ENCODE peak calls at places on chromosomes 11 and 22, in seven cellular contexts. One of them, this sample, is unnamed.

GRCh38 chr22:31607696-31608095 is 54.3 kb downstream of the PISD start:
- DNase-seq in T-cell: no peak
- DNase-seq in sciatic nerve: peak
- DNase-seq in effector CD4-positive, alpha-beta T cell: no peak
- DNase-seq in Kasumi-1: no peak
- DNase-seq in HT-29: no peak
- DNase-seq in stimulated activated naive B cell treated with anti-CD40 and anti-IgM and Interleukin-4, amounts not matched to agents 10 μg/mL and 1 μg/mL and 100 μg/mL, for 72 hours: no peak
- DNase-seq in this sample: no peak

GRCh38 chr11:2091786-2092463 is 47.3 kb downstream of the IGF2 start:
- DNase-seq in stimulated activated naive B cell treated with anti-CD40 and anti-IgM and Interleukin-4, amounts not matched to agents 10 μg/mL and 1 μg/mL and 100 μg/mL, for 72 hours: no peak
- DNase-seq in sciatic nerve: peak
- DNase-seq in effector CD4-positive, alpha-beta T cell: no peak
- DNase-seq in Kasumi-1: no peak
- DNase-seq in HT-29: no peak
- DNase-seq in T-cell: no peak
- DNase-seq in this sample: no peak

GRCh38 chr11:126359431-126360048 is 4.1 kb downstream of the ST3GAL4 start:
- DNase-seq in Kasumi-1: no peak
- DNase-seq in HT-29: peak
- DNase-seq in sciatic nerve: peak
- DNase-seq in stimulated activated naive B cell treated with anti-CD40 and anti-IgM and Interleukin-4, amounts not matched to agents 10 μg/mL and 1 μg/mL and 100 μg/mL, for 72 hours: no peak
- DNase-seq in T-cell: no peak
- DNase-seq in effector CD4-positive, alpha-beta T cell: no peak
- DNase-seq in this sample: peak

GRCh38 chr11:7599209-7599608 is 74.1 kb downstream of the CYB5R2 start:
- DNase-seq in Kasumi-1: no peak
- DNase-seq in effector CD4-positive, alpha-beta T cell: no peak
- DNase-seq in T-cell: no peak
- DNase-seq in stimulated activated naive B cell treated with anti-CD40 and anti-IgM and Interleukin-4, amounts not matched to agents 10 μg/mL and 1 μg/mL and 100 μg/mL, for 72 hours: no peak
- DNase-seq in sciatic nerve: no peak
- DNase-seq in HT-29: peak
- DNase-seq in this sample: no peak

GRCh38 chr11:77560605-77561004 is 29.1 kb upstream of the AQP11 start:
- DNase-seq in effector CD4-positive, alpha-beta T cell: no peak
- DNase-seq in T-cell: no peak
- DNase-seq in sciatic nerve: no peak
- DNase-seq in stimulated activated naive B cell treated with anti-CD40 and anti-IgM and Interleukin-4, amounts not matched to agents 10 μg/mL and 1 μg/mL and 100 μg/mL, for 72 hours: no peak
- DNase-seq in Kasumi-1: no peak
- DNase-seq in HT-29: no peak
- DNase-seq in this sample: no peak

GRCh38 chr11:17066691-17067090 is 10.8 kb downstream of the RPS13 start:
- DNase-seq in Kasumi-1: no peak
- DNase-seq in effector CD4-positive, alpha-beta T cell: no peak
- DNase-seq in sciatic nerve: no peak
- DNase-seq in stimulated activated naive B cell treated with anti-CD40 and anti-IgM and Interleukin-4, amounts not matched to agents 10 μg/mL and 1 μg/mL and 100 μg/mL, for 72 hours: no peak
- DNase-seq in T-cell: no peak
- DNase-seq in HT-29: no peak
- DNase-seq in this sample: no peak

GRCh38 chr11:1306186-1307162 is 3.0 kb downstream of the TOLLIP start:
- DNase-seq in T-cell: no peak
- DNase-seq in HT-29: no peak
- DNase-seq in Kasumi-1: no peak
- DNase-seq in stimulated activated naive B cell treated with anti-CD40 and anti-IgM and Interleukin-4, amounts not matched to agents 10 μg/mL and 1 μg/mL and 100 μg/mL, for 72 hours: no peak
- DNase-seq in effector CD4-positive, alpha-beta T cell: no peak
- DNase-seq in sciatic nerve: no peak
- DNase-seq in this sample: no peak

GRCh38 chr11:117045956-117046355 is 52.3 kb downstream of the SIK3 start:
- DNase-seq in T-cell: no peak
- DNase-seq in stimulated activated naive B cell treated with anti-CD40 and anti-IgM and Interleukin-4, amounts not matched to agents 10 μg/mL and 1 μg/mL and 100 μg/mL, for 72 hours: no peak
- DNase-seq in HT-29: no peak
- DNase-seq in sciatic nerve: no peak
- DNase-seq in effector CD4-positive, alpha-beta T cell: no peak
- DNase-seq in Kasumi-1: no peak
- DNase-seq in this sample: peak

GRCh38 chr22:25956801-25957200 is 212.5 kb upstream of the SEZ6L start:
- DNase-seq in Kasumi-1: no peak
- DNase-seq in sciatic nerve: no peak
- DNase-seq in HT-29: no peak
- DNase-seq in effector CD4-positive, alpha-beta T cell: no peak
- DNase-seq in T-cell: no peak
- DNase-seq in stimulated activated naive B cell treated with anti-CD40 and anti-IgM and Interleukin-4, amounts not matched to agents 10 μg/mL and 1 μg/mL and 100 μg/mL, for 72 hours: no peak
- DNase-seq in this sample: no peak

GRCh38 chr11:17206448-17206847 is 1.3 kb downstream of the PIK3C2A start:
- DNase-seq in Kasumi-1: no peak
- DNase-seq in T-cell: no peak
- DNase-seq in sciatic nerve: no peak
- DNase-seq in stimulated activated naive B cell treated with anti-CD40 and anti-IgM and Interleukin-4, amounts not matched to agents 10 μg/mL and 1 μg/mL and 100 μg/mL, for 72 hours: no peak
- DNase-seq in HT-29: no peak
- DNase-seq in effector CD4-positive, alpha-beta T cell: no peak
- DNase-seq in this sample: no peak

GRCh38 chr11:64356498-64357411 is 2.2 kb upstream of the RPS6KA4 start:
- DNase-seq in HT-29: peak
- DNase-seq in Kasumi-1: peak
- DNase-seq in sciatic nerve: no peak
- DNase-seq in stimulated activated naive B cell treated with anti-CD40 and anti-IgM and Interleukin-4, amounts not matched to agents 10 μg/mL and 1 μg/mL and 100 μg/mL, for 72 hours: no peak
- DNase-seq in T-cell: peak
- DNase-seq in effector CD4-positive, alpha-beta T cell: no peak
- DNase-seq in this sample: no peak

GRCh38 chr22:35488513-35488912 is 52.1 kb upstream of the RASD2 start:
- DNase-seq in HT-29: no peak
- DNase-seq in sciatic nerve: no peak
- DNase-seq in T-cell: no peak
- DNase-seq in effector CD4-positive, alpha-beta T cell: no peak
- DNase-seq in stimulated activated naive B cell treated with anti-CD40 and anti-IgM and Interleukin-4, amounts not matched to agents 10 μg/mL and 1 μg/mL and 100 μg/mL, for 72 hours: no peak
- DNase-seq in Kasumi-1: no peak
- DNase-seq in this sample: peak

GRCh38 chr11:13073119-13073981 is 64.2 kb downstream of the RASSF10 start:
- DNase-seq in stimulated activated naive B cell treated with anti-CD40 and anti-IgM and Interleukin-4, amounts not matched to agents 10 μg/mL and 1 μg/mL and 100 μg/mL, for 72 hours: no peak
- DNase-seq in effector CD4-positive, alpha-beta T cell: no peak
- DNase-seq in HT-29: peak
- DNase-seq in sciatic nerve: no peak
- DNase-seq in T-cell: no peak
- DNase-seq in Kasumi-1: no peak
- DNase-seq in this sample: no peak

GRCh38 chr22:24442352-24442744 is 14.9 kb downstream of the ADORA2A start:
- DNase-seq in stimulated activated naive B cell treated with anti-CD40 and anti-IgM and Interleukin-4, amounts not matched to agents 10 μg/mL and 1 μg/mL and 100 μg/mL, for 72 hours: no peak
- DNase-seq in Kasumi-1: no peak
- DNase-seq in sciatic nerve: no peak
- DNase-seq in effector CD4-positive, alpha-beta T cell: no peak
- DNase-seq in T-cell: no peak
- DNase-seq in HT-29: no peak
- DNase-seq in this sample: no peak

GRCh38 chr22:39219071-39220050 is 25.4 kb downstream of the PDGFB start:
- DNase-seq in effector CD4-positive, alpha-beta T cell: no peak
- DNase-seq in T-cell: no peak
- DNase-seq in Kasumi-1: no peak
- DNase-seq in HT-29: no peak
- DNase-seq in stimulated activated naive B cell treated with anti-CD40 and anti-IgM and Interleukin-4, amounts not matched to agents 10 μg/mL and 1 μg/mL and 100 μg/mL, for 72 hours: no peak
- DNase-seq in sciatic nerve: peak
- DNase-seq in this sample: no peak

GRCh38 chr11:120270386-120270785 is 30.4 kb downstream of the POU2F3 start:
- DNase-seq in stimulated activated naive B cell treated with anti-CD40 and anti-IgM and Interleukin-4, amounts not matched to agents 10 μg/mL and 1 μg/mL and 100 μg/mL, for 72 hours: no peak
- DNase-seq in sciatic nerve: no peak
- DNase-seq in T-cell: no peak
- DNase-seq in HT-29: no peak
- DNase-seq in Kasumi-1: no peak
- DNase-seq in effector CD4-positive, alpha-beta T cell: no peak
- DNase-seq in this sample: no peak

This sample was measured in NCI-H2029 treated with DMSO at 0.1 percent for 48 hours.